ENCODE peak calls at places on chromosomes 1 and 21, in seven cellular contexts. One of them, this sample, is unnamed.

GRCh38 chr1:186595969-186596368 is 84.3 kb downstream of the PTGS2 start:
- DNase-seq in HCT116: no peak
- DNase-seq in body of pancreas: no peak
- DNase-seq in A549: no peak
- DNase-seq in uterus: no peak
- DNase-seq in sigmoid colon: no peak
- DNase-seq in Peyer's patch: no peak
- DNase-seq in this sample: no peak

GRCh38 chr1:232629250-232630046 is 485 bp downstream of the SIPA1L2 start:
- DNase-seq in HCT116: no peak
- DNase-seq in body of pancreas: peak
- DNase-seq in A549: peak
- DNase-seq in uterus: peak
- DNase-seq in sigmoid colon: peak
- DNase-seq in Peyer's patch: no peak
- DNase-seq in this sample: peak

GRCh38 chr1:31181515-31182343 is 58.0 kb downstream of the NKAIN1 start:
- DNase-seq in HCT116: peak
- DNase-seq in body of pancreas: peak
- DNase-seq in A549: peak
- DNase-seq in uterus: no peak
- DNase-seq in sigmoid colon: peak
- DNase-seq in Peyer's patch: no peak
- DNase-seq in this sample: peak

GRCh38 chr1:26690576-26691031 is 5.2 kb upstream of the ARID1A start:
- DNase-seq in HCT116: no peak
- DNase-seq in body of pancreas: no peak
- DNase-seq in A549: peak
- DNase-seq in uterus: no peak
- DNase-seq in sigmoid colon: no peak
- DNase-seq in Peyer's patch: no peak
- DNase-seq in this sample: no peak

GRCh38 chr1:200150721-200151120 is 123.2 kb downstream of the NR5A2 start:
- DNase-seq in HCT116: peak
- DNase-seq in body of pancreas: peak
- DNase-seq in A549: peak
- DNase-seq in uterus: no peak
- DNase-seq in sigmoid colon: no peak
- DNase-seq in Peyer's patch: no peak
- DNase-seq in this sample: no peak

GRCh38 chr1:27135920-27136551 is 18.9 kb downstream of the SLC9A1 start:
- DNase-seq in HCT116: no peak
- DNase-seq in body of pancreas: no peak
- DNase-seq in A549: no peak
- DNase-seq in uterus: no peak
- DNase-seq in sigmoid colon: no peak
- DNase-seq in Peyer's patch: no peak
- DNase-seq in this sample: no peak

GRCh38 chr21:34844033-34844923 is 175.5 kb downstream of the CLIC6 start:
- DNase-seq in HCT116: no peak
- DNase-seq in body of pancreas: peak
- DNase-seq in A549: no peak
- DNase-seq in uterus: peak
- DNase-seq in sigmoid colon: peak
- DNase-seq in Peyer's patch: no peak
- DNase-seq in this sample: peak

GRCh38 chr1:5847013-5847654 is 145.1 kb downstream of the NPHP4 start:
- DNase-seq in HCT116: no peak
- DNase-seq in body of pancreas: no peak
- DNase-seq in A549: no peak
- DNase-seq in uterus: no peak
- DNase-seq in sigmoid colon: no peak
- DNase-seq in Peyer's patch: no peak
- DNase-seq in this sample: no peak

GRCh38 chr1:93605812-93606512 is 75.7 kb downstream of the BCAR3 start:
- DNase-seq in HCT116: no peak
- DNase-seq in body of pancreas: no peak
- DNase-seq in A549: peak
- DNase-seq in uterus: peak
- DNase-seq in sigmoid colon: peak
- DNase-seq in Peyer's patch: no peak
- DNase-seq in this sample: no peak

GRCh38 chr1:232764458-232765231 is 40.6 kb upstream of the MAP10 start:
- DNase-seq in HCT116: no peak
- DNase-seq in body of pancreas: peak
- DNase-seq in A549: no peak
- DNase-seq in uterus: no peak
- DNase-seq in sigmoid colon: peak
- DNase-seq in Peyer's patch: no peak
- DNase-seq in this sample: peak

GRCh38 chr1:219277304-219277840 is 103.7 kb downstream of the LYPLAL1 start:
- DNase-seq in HCT116: no peak
- DNase-seq in body of pancreas: no peak
- DNase-seq in A549: no peak
- DNase-seq in uterus: no peak
- DNase-seq in sigmoid colon: no peak
- DNase-seq in Peyer's patch: no peak
- DNase-seq in this sample: no peak

GRCh38 chr1:15609631-15610030 is 7.6 kb upstream of the DDI2 start:
- DNase-seq in HCT116: no peak
- DNase-seq in body of pancreas: no peak
- DNase-seq in A549: no peak
- DNase-seq in uterus: no peak
- DNase-seq in sigmoid colon: no peak
- DNase-seq in Peyer's patch: no peak
- DNase-seq in this sample: no peak

GRCh38 chr1:71093938-71094337 is 13.1 kb upstream of the ZRANB2 start:
- DNase-seq in HCT116: no peak
- DNase-seq in body of pancreas: no peak
- DNase-seq in A549: peak
- DNase-seq in uterus: no peak
- DNase-seq in sigmoid colon: no peak
- DNase-seq in Peyer's patch: no peak
- DNase-seq in this sample: no peak

GRCh38 chr21:45412909-45413581 is 8.1 kb downstream of the COL18A1 start:
- DNase-seq in HCT116: no peak
- DNase-seq in body of pancreas: peak
- DNase-seq in A549: no peak
- DNase-seq in uterus: no peak
- DNase-seq in sigmoid colon: peak
- DNase-seq in Peyer's patch: no peak
- DNase-seq in this sample: peak

GRCh38 chr21:45618846-45619485 is 24.6 kb upstream of the PCBP3 start:
- DNase-seq in HCT116: no peak
- DNase-seq in body of pancreas: no peak
- DNase-seq in A549: no peak
- DNase-seq in uterus: no peak
- DNase-seq in sigmoid colon: no peak
- DNase-seq in Peyer's patch: no peak
- DNase-seq in this sample: peak

GRCh38 chr1:8423702-8424538 is 106.0 kb downstream of the SLC45A1 start:
- DNase-seq in HCT116: peak
- DNase-seq in body of pancreas: peak
- DNase-seq in A549: peak
- DNase-seq in uterus: peak
- DNase-seq in sigmoid colon: peak
- DNase-seq in Peyer's patch: peak
- DNase-seq in this sample: peak

GRCh38 chr21:33042812-33043211 is 17.1 kb downstream of the OLIG2 start:
- DNase-seq in HCT116: peak
- DNase-seq in body of pancreas: no peak
- DNase-seq in A549: peak
- DNase-seq in uterus: no peak
- DNase-seq in sigmoid colon: no peak
- DNase-seq in Peyer's patch: no peak
- DNase-seq in this sample: no peak

GRCh38 chr1:229430761-229431269 is 3.1 kb downstream of the ACTA1 start:
- DNase-seq in HCT116: no peak
- DNase-seq in body of pancreas: peak
- DNase-seq in A549: no peak
- DNase-seq in uterus: no peak
- DNase-seq in sigmoid colon: no peak
- DNase-seq in Peyer's patch: no peak
- DNase-seq in this sample: peak

GRCh38 chr1:60848583-60849188 is 233.7 kb upstream of the NFIA start:
- DNase-seq in HCT116: peak
- DNase-seq in body of pancreas: no peak
- DNase-seq in A549: peak
- DNase-seq in uterus: no peak
- DNase-seq in sigmoid colon: no peak
- DNase-seq in Peyer's patch: no peak
- DNase-seq in this sample: no peak

GRCh38 chr1:162878000-162878596 is 17.1 kb upstream of the CCDC190 start:
- DNase-seq in HCT116: peak
- DNase-seq in body of pancreas: peak
- DNase-seq in A549: peak
- DNase-seq in uterus: no peak
- DNase-seq in sigmoid colon: peak
- DNase-seq in Peyer's patch: no peak
- DNase-seq in this sample: no peak

GRCh38 chr1:210446479-210446878 is 117.8 kb downstream of the HHAT start:
- DNase-seq in HCT116: no peak
- DNase-seq in body of pancreas: no peak
- DNase-seq in A549: no peak
- DNase-seq in uterus: no peak
- DNase-seq in sigmoid colon: no peak
- DNase-seq in Peyer's patch: peak
- DNase-seq in this sample: no peak

GRCh38 chr1:67793562-67793961 is 39.7 kb downstream of the GNG12 start:
- DNase-seq in HCT116: no peak
- DNase-seq in body of pancreas: no peak
- DNase-seq in A549: no peak
- DNase-seq in uterus: no peak
- DNase-seq in sigmoid colon: no peak
- DNase-seq in Peyer's patch: no peak
- DNase-seq in this sample: no peak

GRCh38 chr1:6704746-6705145 is 3.1 kb upstream of the DNAJC11 start:
- DNase-seq in HCT116: no peak
- DNase-seq in body of pancreas: no peak
- DNase-seq in A549: no peak
- DNase-seq in uterus: no peak
- DNase-seq in sigmoid colon: no peak
- DNase-seq in Peyer's patch: no peak
- DNase-seq in this sample: no peak

GRCh38 chr21:41622831-41623548 is 115.0 kb upstream of the TMPRSS2 start:
- DNase-seq in HCT116: no peak
- DNase-seq in body of pancreas: no peak
- DNase-seq in A549: no peak
- DNase-seq in uterus: no peak
- DNase-seq in sigmoid colon: peak
- DNase-seq in Peyer's patch: no peak
- DNase-seq in this sample: no peak

GRCh38 chr1:208065862-208066261 is 154.9 kb upstream of the CD34 start:
- DNase-seq in HCT116: no peak
- DNase-seq in body of pancreas: no peak
- DNase-seq in A549: no peak
- DNase-seq in uterus: no peak
- DNase-seq in sigmoid colon: no peak
- DNase-seq in Peyer's patch: no peak
- DNase-seq in this sample: no peak

GRCh38 chr1:211985556-211986264 is 49.6 kb downstream of the INTS7 start:
- DNase-seq in HCT116: no peak
- DNase-seq in body of pancreas: no peak
- DNase-seq in A549: no peak
- DNase-seq in uterus: no peak
- DNase-seq in sigmoid colon: no peak
- DNase-seq in Peyer's patch: no peak
- DNase-seq in this sample: no peak
- TF ChIP-seq POLR2A in HCT116: no peak
- TF ChIP-seq POLR2A in body of pancreas: no peak
- TF ChIP-seq POLR2A in A549: no peak
- TF ChIP-seq POLR2A in uterus: no peak
- TF ChIP-seq POLR2A in sigmoid colon: no peak
- TF ChIP-seq POLR2A in Peyer's patch: no peak
- TF ChIP-seq POLR2A in this sample: no peak

DNA sequence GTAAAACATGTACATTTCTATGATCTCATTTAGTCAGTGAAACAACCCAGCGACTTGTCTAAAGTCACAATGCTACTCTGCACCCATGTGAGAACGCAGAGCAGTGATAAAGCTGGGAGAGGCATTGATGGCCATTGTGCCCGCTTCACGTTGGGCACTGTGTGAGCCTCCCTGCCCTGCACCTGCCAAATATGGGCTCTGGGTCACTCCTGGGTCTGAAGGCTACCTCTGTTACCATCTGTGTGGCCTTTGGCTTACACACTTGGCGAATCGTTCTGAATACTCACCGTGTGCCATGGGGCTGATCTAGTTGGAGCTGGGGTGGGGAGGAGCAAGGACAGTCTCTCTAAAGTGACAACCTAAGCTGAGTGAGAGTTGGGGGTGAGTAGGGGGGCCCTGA is 29.9 kb downstream of the PCSK9 start:
- DNase-seq in HCT116: no peak
- DNase-seq in body of pancreas: no peak
- DNase-seq in A549: no peak
- DNase-seq in uterus: no peak
- DNase-seq in sigmoid colon: no peak
- DNase-seq in Peyer's patch: no peak
- DNase-seq in this sample: no peak
- TF ChIP-seq POLR2A in HCT116: no peak
- TF ChIP-seq POLR2A in body of pancreas: no peak
- TF ChIP-seq POLR2A in A549: no peak
- TF ChIP-seq POLR2A in uterus: no peak
- TF ChIP-seq POLR2A in sigmoid colon: no peak
- TF ChIP-seq POLR2A in Peyer's patch: no peak
- TF ChIP-seq POLR2A in this sample: no peak

GRCh38 chr1:21763236-21763635 is 19.7 kb downstream of the USP48 start:
- DNase-seq in HCT116: no peak
- DNase-seq in body of pancreas: no peak
- DNase-seq in A549: no peak
- DNase-seq in uterus: no peak
- DNase-seq in sigmoid colon: no peak
- DNase-seq in Peyer's patch: no peak
- DNase-seq in this sample: no peak
- TF ChIP-seq POLR2A in HCT116: no peak
- TF ChIP-seq POLR2A in body of pancreas: no peak
- TF ChIP-seq POLR2A in A549: no peak
- TF ChIP-seq POLR2A in uterus: no peak
- TF ChIP-seq POLR2A in sigmoid colon: no peak
- TF ChIP-seq POLR2A in Peyer's patch: no peak
- TF ChIP-seq POLR2A in this sample: no peak

DNA sequence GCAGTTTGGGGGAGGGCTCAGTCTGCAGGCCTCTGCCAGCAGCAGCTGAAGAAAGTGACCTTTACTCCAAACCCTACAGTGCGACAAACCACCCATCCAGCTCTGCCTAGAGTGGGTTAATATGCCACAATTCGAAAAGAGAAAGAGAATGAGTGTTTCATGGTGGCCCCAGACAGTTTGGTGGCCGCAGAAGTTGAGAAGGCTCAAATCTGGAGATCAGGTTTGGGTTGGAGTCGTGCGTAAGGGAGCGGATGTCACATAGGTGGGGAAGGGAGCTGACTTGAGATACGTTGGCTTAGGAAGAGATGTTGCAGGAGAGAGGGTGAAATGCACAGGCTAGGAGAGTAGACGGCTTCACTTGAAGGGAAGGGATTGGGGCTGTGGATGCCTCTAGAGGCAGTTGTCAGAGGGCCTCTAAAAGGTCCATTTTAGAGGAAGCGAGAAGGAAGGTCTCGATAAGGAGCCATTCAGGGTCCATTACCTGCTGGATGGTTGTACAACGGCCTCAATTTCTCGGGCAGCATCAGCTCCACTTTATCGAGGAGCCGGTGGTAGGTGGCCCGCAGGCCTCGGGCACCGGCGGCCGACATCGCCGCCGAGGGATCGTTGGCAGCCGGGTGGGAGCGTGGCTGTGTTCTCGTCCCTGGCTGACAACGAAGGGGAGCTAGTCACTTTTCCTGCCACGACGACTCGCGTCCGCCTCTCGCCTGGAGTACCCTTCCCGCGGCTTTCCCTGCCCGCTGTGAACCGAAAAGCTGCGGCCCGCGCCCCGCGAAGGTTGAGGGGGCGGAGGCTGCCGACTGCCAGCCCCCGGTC is 1.0 kb upstream of the DCAF6 start:
- DNase-seq in HCT116: no peak
- DNase-seq in body of pancreas: peak
- DNase-seq in A549: peak
- DNase-seq in uterus: peak
- DNase-seq in sigmoid colon: peak
- DNase-seq in Peyer's patch: no peak
- DNase-seq in this sample: peak
- TF ChIP-seq POLR2A in HCT116: peak
- TF ChIP-seq POLR2A in body of pancreas: peak
- TF ChIP-seq POLR2A in A549: peak
- TF ChIP-seq POLR2A in uterus: peak
- TF ChIP-seq POLR2A in sigmoid colon: peak
- TF ChIP-seq POLR2A in Peyer's patch: peak
- TF ChIP-seq POLR2A in this sample: peak